ENCODE peak calls at places on chromosomes 3 and 15, in ten cellular contexts. One of them, this sample, is unnamed.

GRCh38 chr3:24110051-24110450 is 165.0 kb downstream of the NR1D2 start:
- DNase-seq in GM23338: no peak
- DNase-seq in tibial artery: no peak
- DNase-seq in upper lobe of right lung: no peak
- DNase-seq in B cell: no peak
- DNase-seq in choroid plexus epithelial cell: peak; percentile 28
- DNase-seq in endothelial cell: no peak
- DNase-seq in GM12864: no peak
- DNase-seq in mucosa of descending colon: no peak
- DNase-seq in fibroblast of pulmonary artery: no peak
- DNase-seq in this sample: no peak

GRCh38 chr3:172853911-172854648 is 103.6 kb downstream of the ECT2 start:
- DNase-seq in GM23338: peak; percentile 73
- DNase-seq in tibial artery: no peak
- DNase-seq in upper lobe of right lung: no peak
- DNase-seq in B cell: no peak
- DNase-seq in choroid plexus epithelial cell: no peak
- DNase-seq in endothelial cell: no peak
- DNase-seq in GM12864: no peak
- DNase-seq in mucosa of descending colon: no peak
- DNase-seq in fibroblast of pulmonary artery: no peak
- DNase-seq in this sample: no peak

GRCh38 chr3:129228891-129229585 is 20.4 kb upstream of the COPG1 start:
- DNase-seq in GM23338: peak; percentile 58
- DNase-seq in tibial artery: no peak
- DNase-seq in upper lobe of right lung: no peak
- DNase-seq in B cell: no peak
- DNase-seq in choroid plexus epithelial cell: peak; percentile 75
- DNase-seq in endothelial cell: peak; percentile 39
- DNase-seq in GM12864: no peak
- DNase-seq in mucosa of descending colon: no peak
- DNase-seq in fibroblast of pulmonary artery: peak; percentile 81
- DNase-seq in this sample: peak; percentile 62

GRCh38 chr3:108471346-108471935 is 39.0 kb downstream of the MYH15 start:
- DNase-seq in GM23338: no peak
- DNase-seq in tibial artery: no peak
- DNase-seq in upper lobe of right lung: no peak
- DNase-seq in B cell: no peak
- DNase-seq in choroid plexus epithelial cell: peak; percentile 47
- DNase-seq in endothelial cell: no peak
- DNase-seq in GM12864: no peak
- DNase-seq in mucosa of descending colon: no peak
- DNase-seq in fibroblast of pulmonary artery: peak; percentile 39
- DNase-seq in this sample: no peak

GRCh38 chr15:68205949-68206539 is 912 bp upstream of the CALML4 start:
- DNase-seq in GM23338: peak; percentile 83
- DNase-seq in tibial artery: peak; percentile 79
- DNase-seq in upper lobe of right lung: peak; percentile 81
- DNase-seq in B cell: no peak
- DNase-seq in choroid plexus epithelial cell: no peak
- DNase-seq in endothelial cell: no peak
- DNase-seq in GM12864: no peak
- DNase-seq in mucosa of descending colon: peak; percentile 92
- DNase-seq in fibroblast of pulmonary artery: no peak
- DNase-seq in this sample: no peak

GRCh38 chr15:68114840-68115239 is 60.7 kb downstream of the PIAS1 start:
- DNase-seq in GM23338: no peak
- DNase-seq in tibial artery: no peak
- DNase-seq in upper lobe of right lung: no peak
- DNase-seq in B cell: no peak
- DNase-seq in choroid plexus epithelial cell: no peak
- DNase-seq in endothelial cell: no peak
- DNase-seq in GM12864: no peak
- DNase-seq in mucosa of descending colon: no peak
- DNase-seq in fibroblast of pulmonary artery: no peak
- DNase-seq in this sample: no peak

GRCh38 chr15:82177291-82178010 is 85.1 kb downstream of the EFL1 start:
- DNase-seq in GM23338: no peak
- DNase-seq in tibial artery: no peak
- DNase-seq in upper lobe of right lung: no peak
- DNase-seq in B cell: no peak
- DNase-seq in choroid plexus epithelial cell: peak; percentile 82
- DNase-seq in endothelial cell: no peak
- DNase-seq in GM12864: no peak
- DNase-seq in mucosa of descending colon: no peak
- DNase-seq in fibroblast of pulmonary artery: peak; percentile 35
- DNase-seq in this sample: peak; percentile 11

GRCh38 chr3:148078659-148079058 is 619.0 kb upstream of the AGTR1 start:
- DNase-seq in GM23338: no peak
- DNase-seq in tibial artery: no peak
- DNase-seq in upper lobe of right lung: no peak
- DNase-seq in B cell: no peak
- DNase-seq in choroid plexus epithelial cell: peak; percentile 44
- DNase-seq in endothelial cell: no peak
- DNase-seq in GM12864: no peak
- DNase-seq in mucosa of descending colon: no peak
- DNase-seq in fibroblast of pulmonary artery: no peak
- DNase-seq in this sample: no peak

GRCh38 chr3:54123538-54124196 is 1.3 kb downstream of the CACNA2D3 start:
- DNase-seq in GM23338: peak; percentile 34
- DNase-seq in tibial artery: no peak
- DNase-seq in upper lobe of right lung: no peak
- DNase-seq in B cell: no peak
- DNase-seq in choroid plexus epithelial cell: no peak
- DNase-seq in endothelial cell: no peak
- DNase-seq in GM12864: no peak
- DNase-seq in mucosa of descending colon: no peak
- DNase-seq in fibroblast of pulmonary artery: peak; percentile 38
- DNase-seq in this sample: no peak

GRCh38 chr3:114214542-114215341 is 22.6 kb downstream of the ZNF80 start:
- DNase-seq in GM23338: peak; percentile 70
- DNase-seq in tibial artery: no peak
- DNase-seq in upper lobe of right lung: no peak
- DNase-seq in B cell: no peak
- DNase-seq in choroid plexus epithelial cell: peak; percentile 53
- DNase-seq in endothelial cell: no peak
- DNase-seq in GM12864: no peak
- DNase-seq in mucosa of descending colon: no peak
- DNase-seq in fibroblast of pulmonary artery: no peak
- DNase-seq in this sample: no peak

GRCh38 chr3:127288921-127289645 is 1.2 kb upstream of the PRR20G start:
- DNase-seq in GM23338: peak; percentile 56
- DNase-seq in tibial artery: no peak
- DNase-seq in upper lobe of right lung: no peak
- DNase-seq in B cell: no peak
- DNase-seq in choroid plexus epithelial cell: no peak
- DNase-seq in endothelial cell: no peak
- DNase-seq in GM12864: no peak
- DNase-seq in mucosa of descending colon: no peak
- DNase-seq in fibroblast of pulmonary artery: no peak
- DNase-seq in this sample: no peak

GRCh38 chr15:76172782-76173181 is 113.0 kb downstream of the TMEM266 start:
- DNase-seq in GM23338: no peak
- DNase-seq in tibial artery: no peak
- DNase-seq in upper lobe of right lung: no peak
- DNase-seq in B cell: no peak
- DNase-seq in choroid plexus epithelial cell: no peak
- DNase-seq in endothelial cell: no peak
- DNase-seq in GM12864: no peak
- DNase-seq in mucosa of descending colon: no peak
- DNase-seq in fibroblast of pulmonary artery: no peak
- DNase-seq in this sample: no peak

DNA sequence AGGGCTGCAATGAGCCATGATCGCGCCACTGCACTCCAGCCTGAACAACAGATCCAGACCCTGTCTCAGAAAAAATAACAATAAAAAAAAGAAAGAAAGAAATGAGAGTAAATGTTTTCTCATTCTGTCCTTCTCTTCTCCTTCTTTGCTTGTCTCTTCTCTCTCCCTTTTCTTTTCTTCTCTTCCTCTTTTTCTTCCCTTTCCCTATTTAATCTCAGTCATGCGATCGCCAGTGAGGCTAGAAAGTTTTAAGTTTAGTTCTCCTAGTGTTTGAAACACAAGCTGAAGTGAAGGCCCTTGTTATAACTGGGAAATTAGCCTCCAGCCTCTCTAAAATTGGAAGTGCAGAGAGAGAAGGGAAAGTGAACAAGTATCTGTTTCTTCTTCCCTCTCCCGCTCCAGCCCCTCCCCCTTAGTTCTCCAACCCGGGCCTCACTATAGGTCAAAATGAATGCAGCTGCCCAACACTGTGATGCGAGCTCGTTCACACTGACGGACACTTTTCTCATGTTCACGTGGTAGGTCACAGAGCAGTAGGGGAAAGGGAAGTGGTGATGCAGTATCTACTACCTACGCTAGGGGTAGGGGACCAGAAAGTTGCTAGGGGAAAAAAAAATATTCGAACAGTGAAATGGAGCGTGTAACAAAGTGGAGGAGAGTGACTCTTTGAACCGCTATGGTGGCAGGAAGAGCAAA is 23.4 kb upstream of the TSC22D2 start:
- DNase-seq in GM23338: peak; percentile 89
- DNase-seq in tibial artery: peak; percentile 69
- DNase-seq in upper lobe of right lung: peak; percentile 69
- DNase-seq in B cell: peak; percentile 53
- DNase-seq in choroid plexus epithelial cell: peak; percentile 87
- DNase-seq in endothelial cell: peak; percentile 32
- DNase-seq in GM12864: peak; percentile 94
- DNase-seq in mucosa of descending colon: peak; percentile 25
- DNase-seq in fibroblast of pulmonary artery: no peak
- DNase-seq in this sample: no peak
- TF ChIP-seq CTCF in GM23338: peak; percentile 13
- TF ChIP-seq CTCF in tibial artery: no peak
- TF ChIP-seq CTCF in upper lobe of right lung: peak; percentile 26
- TF ChIP-seq CTCF in B cell: peak; percentile 60
- TF ChIP-seq CTCF in choroid plexus epithelial cell: peak; percentile 57
- TF ChIP-seq CTCF in endothelial cell: peak; percentile 33
- TF ChIP-seq CTCF in GM12864: peak; percentile 67
- TF ChIP-seq CTCF in mucosa of descending colon: no peak
- TF ChIP-seq CTCF in fibroblast of pulmonary artery: no peak
- TF ChIP-seq CTCF in this sample: no peak

DNA sequence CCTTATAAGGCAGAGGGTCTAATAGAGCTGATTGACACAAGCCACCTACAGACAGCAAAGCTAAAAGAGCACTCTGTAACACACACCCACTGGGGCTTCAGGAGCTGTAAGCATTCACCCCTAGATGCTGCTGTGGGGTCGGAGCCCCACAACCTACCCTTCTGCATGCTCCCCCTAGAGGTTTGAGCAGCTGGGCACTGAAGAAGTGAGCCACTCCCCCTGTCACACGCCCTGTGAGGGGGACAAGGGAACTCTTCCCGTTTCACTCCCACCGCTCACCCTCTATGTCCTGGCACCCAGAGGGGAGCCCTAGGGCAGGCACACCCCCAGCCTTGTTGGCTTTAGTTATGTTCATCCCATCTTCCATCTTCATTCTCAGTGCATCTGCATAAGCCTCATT is 9.4 kb upstream of the CSTA start:
- DNase-seq in GM23338: peak; percentile 69
- DNase-seq in tibial artery: no peak
- DNase-seq in upper lobe of right lung: no peak
- DNase-seq in B cell: no peak
- DNase-seq in choroid plexus epithelial cell: no peak
- DNase-seq in endothelial cell: no peak
- DNase-seq in GM12864: no peak
- DNase-seq in mucosa of descending colon: no peak
- DNase-seq in fibroblast of pulmonary artery: no peak
- DNase-seq in this sample: no peak
- TF ChIP-seq CTCF in GM23338: peak; percentile 60
- TF ChIP-seq CTCF in tibial artery: no peak
- TF ChIP-seq CTCF in upper lobe of right lung: no peak
- TF ChIP-seq CTCF in B cell: no peak
- TF ChIP-seq CTCF in choroid plexus epithelial cell: no peak
- TF ChIP-seq CTCF in endothelial cell: no peak
- TF ChIP-seq CTCF in GM12864: peak; percentile 12
- TF ChIP-seq CTCF in mucosa of descending colon: no peak
- TF ChIP-seq CTCF in fibroblast of pulmonary artery: no peak
- TF ChIP-seq CTCF in this sample: no peak

GRCh38 chr3:124322966-124323365 is 331.0 kb upstream of the ROPN1 start:
- DNase-seq in GM23338: no peak
- DNase-seq in tibial artery: no peak
- DNase-seq in upper lobe of right lung: no peak
- DNase-seq in B cell: no peak
- DNase-seq in choroid plexus epithelial cell: peak; percentile 11
- DNase-seq in endothelial cell: no peak
- DNase-seq in GM12864: no peak
- DNase-seq in mucosa of descending colon: no peak
- DNase-seq in fibroblast of pulmonary artery: no peak
- DNase-seq in this sample: no peak

GRCh38 chr3:124329723-124330122 is 337.8 kb upstream of the ROPN1 start:
- DNase-seq in GM23338: no peak
- DNase-seq in tibial artery: no peak
- DNase-seq in upper lobe of right lung: no peak
- DNase-seq in B cell: no peak
- DNase-seq in choroid plexus epithelial cell: no peak
- DNase-seq in endothelial cell: no peak
- DNase-seq in GM12864: no peak
- DNase-seq in mucosa of descending colon: no peak
- DNase-seq in fibroblast of pulmonary artery: no peak
- DNase-seq in this sample: no peak

GRCh38 chr3:124322309-124322880 is 330.5 kb upstream of the ROPN1 start:
- DNase-seq in GM23338: no peak
- DNase-seq in tibial artery: no peak
- DNase-seq in upper lobe of right lung: no peak
- DNase-seq in B cell: no peak
- DNase-seq in choroid plexus epithelial cell: no peak
- DNase-seq in endothelial cell: no peak
- DNase-seq in GM12864: no peak
- DNase-seq in mucosa of descending colon: no peak
- DNase-seq in fibroblast of pulmonary artery: no peak
- DNase-seq in this sample: no peak

DNA sequence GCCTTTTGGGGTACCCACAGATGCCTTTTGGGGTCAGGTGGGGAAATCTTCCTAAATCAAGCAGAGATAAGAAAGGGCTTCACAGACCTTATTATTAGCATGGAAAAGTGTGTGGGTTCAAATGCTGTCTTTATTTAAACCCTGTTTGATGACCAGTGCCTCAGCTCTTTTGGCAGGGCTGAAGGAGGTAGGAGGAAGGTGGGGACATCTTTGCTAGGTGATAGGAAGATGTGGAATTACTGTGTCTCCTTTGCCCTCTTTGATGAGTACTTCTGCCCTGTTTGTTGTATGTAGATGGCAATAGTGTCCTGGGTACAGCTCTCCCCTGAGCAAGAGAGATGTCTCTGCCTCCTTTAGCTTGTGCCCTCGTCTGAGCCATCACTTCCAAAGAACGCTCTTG is 333.3 kb upstream of the ROPN1 start:
- DNase-seq in GM23338: no peak
- DNase-seq in tibial artery: no peak
- DNase-seq in upper lobe of right lung: no peak
- DNase-seq in B cell: no peak
- DNase-seq in choroid plexus epithelial cell: no peak
- DNase-seq in endothelial cell: no peak
- DNase-seq in GM12864: no peak
- DNase-seq in mucosa of descending colon: no peak
- DNase-seq in fibroblast of pulmonary artery: no peak
- DNase-seq in this sample: no peak
- TF ChIP-seq CTCF in GM23338: no peak
- TF ChIP-seq CTCF in tibial artery: no peak
- TF ChIP-seq CTCF in upper lobe of right lung: no peak
- TF ChIP-seq CTCF in B cell: no peak
- TF ChIP-seq CTCF in choroid plexus epithelial cell: no peak
- TF ChIP-seq CTCF in endothelial cell: no peak
- TF ChIP-seq CTCF in GM12864: no peak
- TF ChIP-seq CTCF in mucosa of descending colon: no peak
- TF ChIP-seq CTCF in fibroblast of pulmonary artery: no peak
- TF ChIP-seq CTCF in this sample: no peak

GRCh38 chr3:68973635-68974034 is 39.8 kb downstream of the EOGT start:
- DNase-seq in GM23338: peak; percentile 39
- DNase-seq in tibial artery: no peak
- DNase-seq in upper lobe of right lung: no peak
- DNase-seq in B cell: no peak
- DNase-seq in choroid plexus epithelial cell: peak; percentile 17
- DNase-seq in endothelial cell: peak; percentile 16
- DNase-seq in GM12864: no peak
- DNase-seq in mucosa of descending colon: no peak
- DNase-seq in fibroblast of pulmonary artery: no peak
- DNase-seq in this sample: no peak
- TF ChIP-seq CTCF in GM23338: peak; percentile 38
- TF ChIP-seq CTCF in tibial artery: no peak
- TF ChIP-seq CTCF in upper lobe of right lung: no peak
- TF ChIP-seq CTCF in B cell: no peak
- TF ChIP-seq CTCF in choroid plexus epithelial cell: no peak
- TF ChIP-seq CTCF in endothelial cell: no peak
- TF ChIP-seq CTCF in GM12864: no peak
- TF ChIP-seq CTCF in mucosa of descending colon: no peak
- TF ChIP-seq CTCF in fibroblast of pulmonary artery: no peak
- TF ChIP-seq CTCF in this sample: no peak